ENCODE peak calls at places on chromosomes 1 and 21, in eight cellular contexts. T, H, M, G, I, X, V and Y are unnamed samples.

GRCh38 chr1:27585684-27586083 is 18.3 kb downstream of the AHDC1 start:
- DNase-seq in T (no peak), H (no peak), M (no peak), G (no peak), I (no peak), X (no peak), V (no peak), Y (no peak)

GRCh38 chr1:3879099-3879498 is 21.0 kb downstream of the C1orf174 start:
- DNase-seq in T (no peak), H (no peak), M (no peak), G (no peak), I (no peak), X (no peak), V (no peak), Y (no peak)

GRCh38 chr1:173134800-173135199 is 72.3 kb downstream of the TNFSF4 start:
- DNase-seq in T (no peak), H (no peak), M (no peak), G (no peak), I (no peak), X (no peak), V (peak), Y (no peak)

GRCh38 chr1:71463144-71463543 is 382.3 kb upstream of the ZRANB2 start:
- DNase-seq in T (no peak), H (no peak), M (no peak), G (no peak), I (no peak), X (no peak), V (no peak), Y (no peak)

GRCh38 chr1:167342846-167343245 is 122.2 kb downstream of the POU2F1 start:
- DNase-seq in T (no peak), H (peak), M (no peak), G (no peak), I (no peak), X (no peak), V (peak), Y (no peak)

GRCh38 chr1:21668232-21669032 is 725 bp downstream of the RAP1GAP start:
- DNase-seq in T (no peak), H (no peak), M (no peak), G (no peak), I (no peak), X (no peak), V (no peak), Y (no peak)

GRCh38 chr1:63322944-63323865 is 838 bp downstream of the FOXD3 start:
- DNase-seq in T (no peak), H (no peak), M (peak), G (peak), I (peak), X (no peak), V (no peak), Y (no peak)

GRCh38 chr1:30684881-30685795 is 38.2 kb downstream of the MATN1 start:
- DNase-seq in T (peak), H (no peak), M (peak), G (peak), I (peak), X (no peak), V (no peak), Y (no peak)

GRCh38 chr21:35911412-35912191 is 148.7 kb downstream of the SETD4 start:
- DNase-seq in T (no peak), H (no peak), M (no peak), G (no peak), I (no peak), X (no peak), V (peak), Y (no peak)

GRCh38 chr1:100387209-100387608 is 34.9 kb downstream of the CDC14A start:
- DNase-seq in T (no peak), H (peak), M (no peak), G (no peak), I (no peak), X (no peak), V (no peak), Y (no peak)

GRCh38 chr1:116991918-116992317 is 9.6 kb upstream of the CD101 start:
- DNase-seq in T (no peak), H (no peak), M (no peak), G (no peak), I (no peak), X (no peak), V (peak), Y (no peak)

GRCh38 chr1:168918860-168919741 is 187.4 kb upstream of the ATP1B1 start:
- DNase-seq in T (peak), H (no peak), M (no peak), G (no peak), I (no peak), X (no peak), V (peak), Y (no peak)

GRCh38 chr1:58858344-58858673 is 74.5 kb upstream of the JUN start:
- DNase-seq in T (no peak), H (no peak), M (peak), G (no peak), I (peak), X (no peak), V (no peak), Y (no peak)

GRCh38 chr1:212459656-212460055 is 26.9 kb downstream of the NENF start:
- DNase-seq in T (peak), H (no peak), M (no peak), G (no peak), I (no peak), X (no peak), V (no peak), Y (no peak)

GRCh38 chr1:34759472-34760357 is at the start of gene GJB4:
- DNase-seq in T (no peak), H (no peak), M (no peak), G (no peak), I (no peak), X (no peak), V (peak), Y (no peak)

GRCh38 chr1:230077436-230078221 is 10.6 kb downstream of the GALNT2 start:
- DNase-seq in T (no peak), H (no peak), M (no peak), G (no peak), I (peak), X (no peak), V (peak), Y (no peak)

GRCh38 chr1:56255516-56256181 is 323.7 kb downstream of the PLPP3 start:
- DNase-seq in T (no peak), H (no peak), M (no peak), G (no peak), I (no peak), X (peak), V (no peak), Y (peak)

GRCh38 chr1:228830954-228831481 is 95.7 kb downstream of the RHOU start:
- DNase-seq in T (no peak), H (peak), M (no peak), G (no peak), I (peak), X (no peak), V (peak), Y (no peak)

GRCh38 chr1:59431566-59432294 is 134.8 kb downstream of the FGGY start:
- DNase-seq in T (no peak), H (no peak), M (no peak), G (no peak), I (no peak), X (no peak), V (peak), Y (no peak)

GRCh38 chr1:117664314-117664713 is 58.5 kb downstream of the TENT5C start:
- DNase-seq in T (no peak), H (peak), M (no peak), G (no peak), I (peak), X (no peak), V (no peak), Y (peak)

GRCh38 chr1:31795801-31796621 is 19.8 kb downstream of the SPOCD1 start:
- DNase-seq in T (peak), H (no peak), M (peak), G (peak), I (no peak), X (peak), V (peak), Y (peak)

GRCh38 chr21:46585191-46585953 is 19.5 kb downstream of the S100B start:
- DNase-seq in T (no peak), H (no peak), M (no peak), G (peak), I (no peak), X (no peak), V (peak), Y (no peak)

GRCh38 chr1:90821152-90821792 is 104.2 kb upstream of the BARHL2 start:
- DNase-seq in T (no peak), H (no peak), M (no peak), G (no peak), I (no peak), X (no peak), V (peak), Y (no peak)

GRCh38 chr1:70714149-70714548 is 303.1 kb downstream of the CTH start:
- DNase-seq in T (no peak), H (no peak), M (no peak), G (no peak), I (no peak), X (no peak), V (no peak), Y (no peak)